ENCODE peak calls at places on chromosome 20, in five cellular contexts. D is NT2/D1, S is H1, V is HepG2, N is GM12878. L is an unnamed sample.

GRCh38 chr20:56974499-56975250 is 291.8 kb downstream of the BMP7 start:
- DNase-seq in N (no peak), S (peak; percentile 84), V (peak; percentile 48), D (peak; percentile 68), L (peak; percentile 60)

GRCh38 chr20:13260620-13261279 is 39.7 kb downstream of the ISM1 start:
- DNase-seq in D (no peak), V (peak; percentile 52), N (no peak), S (no peak), L (no peak)

GRCh38 chr20:36340593-36340990 is 34.5 kb downstream of the DLGAP4 start:
- DNase-seq in S (no peak), V (no peak), D (no peak), N (no peak), L (no peak)

GRCh38 chr20:48919882-48920526 is 1.5 kb upstream of the ARFGEF2 start:
- DNase-seq in D (peak; percentile 15), V (peak; percentile 98), S (no peak), N (no peak), L (no peak)

GRCh38 chr20:49865559-49865958 is 49.8 kb downstream of the SPATA2 start:
- DNase-seq in S (no peak), N (no peak), V (no peak), D (no peak), L (no peak)

GRCh38 chr20:62197321-62197720 is 14.5 kb downstream of the MTG2 start:
- DNase-seq in V (no peak), S (no peak), D (no peak), N (no peak), L (no peak)

GRCh38 chr20:31923388-31924271 is 28.2 kb downstream of the PDRG1 start:
- DNase-seq in N (peak; percentile 47), D (no peak), S (no peak), V (no peak), L (no peak)

GRCh38 chr20:53797085-53797484 is 203.4 kb upstream of the ZNF217 start:
- DNase-seq in N (no peak), V (no peak), S (no peak), D (no peak), L (no peak)

GRCh38 chr20:25273046-25273445 is 25.2 kb downstream of the PYGB start:
- DNase-seq in N (no peak), V (no peak), S (peak; percentile 37), D (no peak), L (no peak)

GRCh38 chr20:21183722-21184121 is 57.8 kb downstream of the KIZ start:
- DNase-seq in V (no peak), N (no peak), D (no peak), S (no peak), L (no peak)

GRCh38 chr20:1524004-1524403 is 32.8 kb upstream of the SIRPB2 start:
- DNase-seq in D (no peak), S (no peak), V (no peak), N (no peak), L (no peak)

GRCh38 chr20:3461911-3462677 is 8.7 kb upstream of the ATRN start:
- DNase-seq in S (no peak), D (no peak), V (no peak), N (no peak), L (no peak)

GRCh38 chr20:17364681-17365080 is 137.8 kb downstream of the PCSK2 start:
- DNase-seq in V (no peak), D (no peak), N (no peak), S (no peak), L (no peak)

GRCh38 chr20:62587757-62588402 is 54.4 kb upstream of the SLCO4A1 start:
- DNase-seq in V (no peak), N (no peak), S (peak; percentile 72), D (no peak), L (no peak)

GRCh38 chr20:25549172-25549865 is 36.0 kb downstream of the NINL start:
- DNase-seq in D (no peak), N (no peak), V (peak; percentile 35), S (no peak), L (no peak)

DNA sequence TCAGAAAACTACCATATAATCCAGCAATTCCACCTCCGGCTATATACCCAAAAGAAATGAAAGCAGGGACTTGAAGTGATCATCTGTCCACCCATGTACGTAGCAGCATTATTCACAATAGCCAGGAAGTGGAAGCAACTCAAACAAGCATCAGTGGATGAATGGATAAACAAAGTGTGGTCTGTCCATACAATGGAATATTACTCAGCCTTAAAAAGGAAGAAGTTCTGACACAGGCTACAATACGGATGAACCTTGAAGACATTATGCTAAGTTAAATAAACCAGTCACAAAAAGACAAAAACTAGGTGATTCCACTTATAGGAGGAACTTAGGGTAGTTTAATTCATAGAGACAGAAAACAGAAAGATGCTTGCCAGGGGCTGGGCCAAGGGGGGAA is 76.5 kb downstream of the ATP9A start:
- DNase-seq in S (no peak), N (no peak), D (no peak), V (no peak), L (no peak)
- TF ChIP-seq SUZ12 in S (no peak), N (no peak), D (no peak), V (no peak), L (no peak)

GRCh38 chr20:51284871-51285270 is 257.6 kb downstream of the NFATC2 start:
- DNase-seq in N (no peak), D (no peak), V (no peak), S (no peak), L (no peak)

GRCh38 chr20:51284161-51284560 is 258.4 kb downstream of the NFATC2 start:
- DNase-seq in V (no peak), D (no peak), S (no peak), N (no peak), L (no peak)

GRCh38 chr20:51286758-51287157 is 255.8 kb downstream of the NFATC2 start:
- DNase-seq in N (no peak), S (no peak), D (no peak), V (no peak), L (no peak)

GRCh38 chr20:51285684-51286083 is 256.8 kb downstream of the NFATC2 start:
- DNase-seq in N (no peak), D (no peak), S (no peak), V (no peak), L (no peak)

DNA sequence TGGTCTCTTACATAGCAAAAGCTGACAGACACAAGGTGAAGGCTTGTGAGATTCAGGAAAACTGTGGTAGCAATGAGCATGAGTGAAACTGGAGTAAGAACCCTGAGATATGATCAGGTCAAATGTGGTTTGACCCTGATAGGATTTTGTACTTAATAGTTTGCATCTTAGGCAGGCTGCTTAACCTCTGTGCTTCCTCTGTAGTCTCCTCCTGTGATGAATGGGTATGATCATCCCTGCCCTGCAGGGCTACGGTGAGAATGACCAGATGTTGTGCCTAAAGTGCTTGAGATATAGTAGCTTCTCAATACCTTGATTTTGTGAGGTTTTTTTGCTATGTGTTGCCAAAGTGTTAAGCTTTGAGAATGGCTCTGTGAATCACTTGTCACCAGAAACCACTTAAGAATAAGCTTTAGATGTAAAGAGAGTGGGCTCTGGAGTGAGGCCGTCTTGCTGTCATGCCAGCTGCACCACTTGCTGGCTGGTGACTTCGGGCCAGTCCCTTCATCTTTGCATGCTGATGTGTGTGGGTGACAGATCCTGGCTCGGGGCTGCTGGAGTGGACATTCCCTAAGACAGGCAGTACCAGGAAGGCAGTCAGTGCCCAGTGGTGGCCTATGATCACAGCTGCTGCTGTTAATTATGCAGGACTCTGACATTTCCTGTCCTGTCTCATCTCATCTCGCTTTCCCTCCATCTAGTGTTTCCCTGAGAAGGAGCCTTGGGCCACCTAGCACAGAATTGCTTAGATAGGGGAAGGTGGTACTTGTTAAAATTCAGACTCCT is 254.7 kb downstream of the NFATC2 start:
- DNase-seq in S (no peak), V (no peak), D (no peak), N (no peak), L (no peak)
- TF ChIP-seq SUZ12 in S (no peak), V (no peak), D (no peak), N (no peak), L (no peak)

GRCh38 chr20:47300071-47300470 is 56.4 kb downstream of the ZMYND8 start:
- DNase-seq in V (no peak), S (no peak), D (no peak), N (no peak), L (no peak)
- TF ChIP-seq SUZ12 in V (no peak), S (no peak), D (no peak), N (no peak), L (no peak)

DNA sequence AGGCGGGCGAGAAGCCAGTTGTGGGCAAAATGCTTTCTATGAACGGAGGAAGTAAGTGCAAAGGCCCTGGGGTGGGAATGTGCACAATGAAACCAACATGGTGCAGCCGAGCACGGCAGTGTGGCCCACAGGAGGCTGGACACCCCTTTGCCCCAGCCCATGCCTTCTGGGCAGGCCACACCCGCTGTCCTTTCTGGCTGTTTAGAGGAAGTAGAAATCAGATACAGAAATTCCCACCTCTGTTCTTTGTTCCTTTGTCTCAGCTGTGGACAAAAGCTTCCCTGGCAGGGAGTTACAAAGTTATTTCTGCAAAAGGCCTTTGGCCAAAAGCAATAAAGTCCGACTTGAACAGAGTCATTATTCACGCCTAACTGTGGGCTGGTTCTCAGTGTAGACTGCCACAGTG is 11.9 kb downstream of the SULF2 start:
- DNase-seq in D (no peak), N (no peak), V (no peak), S (no peak), L (no peak)
- TF ChIP-seq SUZ12 in D (no peak), N (no peak), V (no peak), S (no peak), L (no peak)

DNA sequence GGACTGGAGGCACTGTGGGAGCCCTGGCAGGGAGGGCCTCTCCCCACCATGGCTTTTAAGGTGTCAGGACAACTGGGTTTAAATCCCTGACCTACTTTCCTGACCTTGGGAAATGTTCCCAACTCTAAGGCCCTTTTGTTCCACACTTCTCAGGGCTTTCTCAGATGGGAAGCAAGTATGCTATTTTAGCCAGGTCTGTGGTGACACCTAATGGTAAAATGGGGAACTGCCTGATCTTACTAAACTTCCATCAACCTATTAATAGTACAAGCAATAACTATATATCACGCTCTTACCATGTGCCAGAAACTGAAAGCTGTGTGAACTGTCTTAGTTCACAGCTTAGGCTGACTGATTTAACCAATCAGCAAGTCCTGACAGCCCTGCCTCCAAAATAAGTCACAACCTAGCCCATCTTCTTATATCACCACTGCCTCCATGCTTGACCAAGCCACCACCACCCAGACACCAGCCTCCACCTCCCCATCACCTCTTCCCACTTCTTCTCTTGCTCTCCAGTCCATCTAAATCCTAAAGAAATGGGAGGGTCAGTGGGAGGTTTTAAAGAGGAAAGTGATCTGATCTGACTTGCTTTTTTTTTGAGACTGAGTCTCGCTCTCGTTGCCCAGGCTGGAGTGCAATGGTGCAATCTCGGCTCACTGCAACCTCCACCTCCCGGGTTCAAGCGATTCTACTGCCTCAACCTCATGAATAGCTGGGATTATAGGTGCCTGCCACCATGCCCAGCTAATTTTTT is 6.9 kb upstream of the BLCAP start:
- DNase-seq in S (peak; percentile 70), D (peak; percentile 71), V (peak; percentile 83), N (peak; percentile 90), L (peak; percentile 56)
- TF ChIP-seq SUZ12 in S (no peak), D (no peak), V (no peak), N (no peak), L (no peak)

L was measured in HEK293T.